ENCODE peak calls at places on chromosomes 12 and 14, in four cellular contexts. Z is HFF-Myc; X is heart left ventricle; K is activated effector memory CD4-positive, alpha-beta T cell treated with Interleukin-2 at 50 U/mL for 16 hours. L is an unnamed sample.

GRCh38 chr12:31507966-31508365 is 83.0 kb downstream of the DENND5B start:
- DNase-seq in Z (no peak), K (no peak), X (no peak), L (no peak)

GRCh38 chr12:114684870-114685273 is 897 bp upstream of the TBX3 start:
- DNase-seq in X (no peak), K (no peak), Z (no peak), L (no peak)

GRCh38 chr14:99242816-99243795 is 28.9 kb downstream of the BCL11B start:
- DNase-seq in K (no peak), Z (no peak), X (no peak), L (no peak)

GRCh38 chr14:22699801-22700564 is 55.8 kb upstream of the OR6J1 start:
- DNase-seq in Z (no peak), K (no peak), X (no peak), L (no peak)

GRCh38 chr14:86543531-86543930 is 1013.6 kb downstream of the FLRT2 start:
- DNase-seq in Z (no peak), X (no peak), K (no peak), L (no peak)

GRCh38 chr12:55829967-55830600 is 697 bp upstream of the DNAJC14 start:
- DNase-seq in Z (no peak), K (no peak), X (peak; percentile 55), L (no peak)

GRCh38 chr12:98373019-98373554 is 142.3 kb upstream of the TMPO start:
- DNase-seq in K (no peak), Z (peak; percentile 39), X (no peak), L (no peak)

GRCh38 chr14:76237349-76237990 is 85.7 kb downstream of the GPATCH2L start:
- DNase-seq in X (no peak), Z (no peak), K (no peak), L (no peak)

GRCh38 chr12:22254450-22254849 is 80.1 kb downstream of the ST8SIA1 start:
- DNase-seq in Z (no peak), X (no peak), K (no peak), L (no peak)

GRCh38 chr12:95265765-95266164 is 48.2 kb downstream of the VEZT start:
- DNase-seq in X (no peak), K (no peak), Z (no peak), L (no peak)

GRCh38 chr12:946212-946611 is 3.3 kb downstream of the RAD52 start:
- DNase-seq in K (no peak), X (no peak), Z (no peak), L (no peak)

GRCh38 chr14:104805326-104805678 is 4.4 kb downstream of the ZBTB42 start:
- DNase-seq in Z (peak; percentile 69), K (no peak), X (peak; percentile 63), L (peak; percentile 78)

GRCh38 chr14:66746316-66747006 is 238.5 kb downstream of the GPHN start:
- DNase-seq in K (no peak), Z (peak; percentile 21), X (no peak), L (peak; percentile 9)

GRCh38 chr12:108907861-108908302 is 28.0 kb downstream of the DAO start:
- DNase-seq in K (no peak), Z (no peak), X (no peak), L (no peak)

GRCh38 chr14:33386140-33386539 is 447.5 kb downstream of the NPAS3 start:
- DNase-seq in Z (no peak), K (no peak), X (no peak), L (no peak)

GRCh38 chr12:123757555-123757954 is 4.5 kb upstream of the DNAH10 start:
- DNase-seq in Z (no peak), K (no peak), X (no peak), L (no peak)

GRCh38 chr12:57620936-57621496 is 9.8 kb downstream of the ARHGEF25 start:
- DNase-seq in Z (no peak), X (no peak), K (no peak), L (no peak)

GRCh38 chr14:63480599-63480998 is 62.6 kb downstream of the PPP2R5E start:
- DNase-seq in Z (no peak), K (no peak), X (no peak), L (no peak)

GRCh38 chr12:103241184-103241583 is 254.6 kb downstream of the C12orf42 start:
- DNase-seq in Z (no peak), K (no peak), X (no peak), L (no peak)

GRCh38 chr14:75821828-75822521 is 159.8 kb downstream of the TGFB3 start:
- DNase-seq in K (no peak), X (no peak), Z (no peak), L (no peak)

GRCh38 chr12:9750276-9751203 is 10.2 kb downstream of the CD69 start:
- DNase-seq in X (no peak), Z (peak; percentile 30), K (no peak), L (peak; percentile 44)